ENCODE peak calls at places on chromosomes 13 and 19, in four cellular contexts. A is fibroblast of lung, E is A673, M is astrocyte. O is an unnamed sample.

GRCh38 chr19:31353826-31354225 is 4.6 kb upstream of the TSHZ3 start:
- DNase-seq in E (no peak), M (no peak), A (no peak), O (no peak)

GRCh38 chr13:55577082-55577846 is 1563.5 kb upstream of the PRR20A start:
- DNase-seq in E (no peak), A (no peak), M (no peak), O (no peak)

GRCh38 chr19:7554990-7555864 is 19.7 kb downstream of the PNPLA6 start:
- DNase-seq in A (no peak), M (no peak), E (peak), O (no peak)

GRCh38 chr13:102203718-102204117 is 198.1 kb downstream of the FGF14 start:
- DNase-seq in M (no peak), E (no peak), A (no peak), O (no peak)

GRCh38 chr13:110331362-110331761 is 24.3 kb downstream of the COL4A2 start:
- DNase-seq in M (peak), A (peak), E (no peak), O (no peak)

GRCh38 chr13:51674276-51674675 is 90.0 kb downstream of the WDFY2 start:
- DNase-seq in M (no peak), A (no peak), E (no peak), O (no peak)

GRCh38 chr19:8307400-8307964 is 676 bp downstream of the CD320 start:
- DNase-seq in M (no peak), E (no peak), A (no peak), O (no peak)

GRCh38 chr13:74306496-74306895 is 172.3 kb upstream of the KLF12 start:
- DNase-seq in M (peak), E (peak), A (peak), O (peak)

GRCh38 chr13:87536499-87536898 is 134.7 kb upstream of the SLITRK5 start:
- DNase-seq in E (no peak), M (peak), A (peak), O (no peak)

GRCh38 chr19:55132453-55133129 is 15.2 kb upstream of the PPP1R12C start:
- DNase-seq in M (no peak), E (no peak), A (no peak), O (no peak)

GRCh38 chr13:20567881-20568528 is 1.0 kb downstream of the IFT88 start:
- DNase-seq in E (no peak), A (no peak), M (no peak), O (no peak)

GRCh38 chr13:19083340-19083739 is 98.3 kb downstream of the TUBA3C start:
- DNase-seq in E (no peak), M (no peak), A (no peak), O (no peak)

GRCh38 chr13:93180376-93180966 is 46.1 kb upstream of the GPC6 start:
- DNase-seq in M (peak), A (peak), E (no peak), O (no peak)

GRCh38 chr13:41563501-41564001 is 106.2 kb downstream of the RGCC start:
- DNase-seq in M (peak), A (peak), E (peak), O (peak)

GRCh38 chr13:57970404-57970803 is 338.9 kb downstream of the PCDH17 start:
- DNase-seq in E (no peak), A (peak), M (peak), O (no peak)

GRCh38 chr19:31470952-31471351 is 121.7 kb upstream of the TSHZ3 start:
- DNase-seq in E (no peak), M (no peak), A (no peak), O (no peak)

GRCh38 chr13:99043700-99044300 is 65.9 kb upstream of the DOCK9 start:
- DNase-seq in M (peak), E (peak), A (peak), O (no peak)

GRCh38 chr13:76884571-76885202 is 1.5 kb downstream of the KCTD12 start:
- DNase-seq in E (peak), M (peak), A (peak), O (no peak)

GRCh38 chr19:6161271-6161850 is 25.9 kb downstream of the ACSBG2 start:
- DNase-seq in M (no peak), E (peak), A (no peak), O (peak)

GRCh38 chr19:35059799-35060091 is 18.2 kb downstream of the HPN start:
- DNase-seq in E (no peak), A (no peak), M (no peak), O (no peak)

GRCh38 chr19:41330946-41331678 is 21.1 kb downstream of the CCDC97 start:
- DNase-seq in E (no peak), A (no peak), M (no peak), O (no peak)

DNA sequence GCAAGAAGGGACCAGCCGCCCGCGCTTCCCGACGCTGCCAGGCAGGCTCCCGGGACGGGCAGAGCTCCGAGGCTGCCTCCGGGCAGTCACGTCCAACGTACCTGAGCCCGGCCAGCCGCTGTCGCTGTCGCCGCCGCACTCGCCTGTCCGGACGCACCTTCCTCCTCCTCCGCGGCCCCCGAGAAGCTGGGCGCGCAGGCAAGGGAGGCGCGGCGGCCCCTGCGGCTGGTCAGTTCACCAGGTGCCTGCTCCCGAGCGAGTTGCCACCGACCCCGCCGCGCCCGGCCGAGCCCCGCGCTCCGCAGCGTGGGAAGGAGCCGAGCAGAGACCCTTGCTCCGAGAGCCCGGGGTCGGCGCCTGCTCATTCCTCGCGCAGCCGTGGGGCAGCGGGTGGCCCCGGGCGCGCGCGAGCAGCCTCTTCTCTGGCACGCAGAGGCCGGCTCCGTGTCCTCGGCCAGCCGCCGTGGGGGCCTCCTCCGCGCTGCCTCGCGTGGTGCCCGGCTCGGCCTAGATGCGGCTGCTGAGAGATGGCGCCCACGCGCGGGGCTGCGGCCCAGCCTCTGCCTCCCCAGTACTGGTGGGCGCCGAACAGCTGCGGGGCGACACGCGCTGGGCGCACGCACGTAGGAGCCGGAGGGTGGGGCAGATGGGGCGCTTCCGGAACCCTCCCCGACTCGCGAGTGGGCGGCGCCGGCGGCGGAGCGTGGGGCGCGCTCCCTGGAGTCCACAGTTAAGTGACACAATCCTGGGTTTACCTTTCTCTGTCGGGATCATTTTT is 419.4 kb downstream of the UQCRFS1 start:
- DNase-seq in E (no peak), A (no peak), M (no peak), O (no peak)
- TF ChIP-seq EZH2 in E (no peak), A (no peak), M (no peak), O (no peak)

DNA sequence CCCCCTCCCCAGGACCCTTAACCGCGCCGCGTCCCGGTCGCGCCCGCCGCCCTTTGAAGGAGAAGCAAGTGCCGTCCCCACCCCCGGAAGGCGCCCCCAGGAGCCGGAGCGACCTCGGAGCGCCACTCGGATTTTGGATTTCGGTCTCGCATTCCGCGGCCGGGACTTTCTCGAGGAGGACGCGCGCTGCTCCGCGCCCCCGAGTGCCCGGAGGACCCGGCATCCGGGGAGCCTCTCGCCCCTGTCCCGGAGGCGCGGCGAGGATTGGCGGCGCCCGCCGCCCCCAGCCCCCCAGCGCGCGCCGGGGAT is 1.6 kb downstream of the MIDN start:
- DNase-seq in E (no peak), M (no peak), A (no peak), O (no peak)
- TF ChIP-seq EZH2 in E (no peak), M (no peak), A (no peak), O (no peak)

GRCh38 chr19:17778621-17779280 is 16.2 kb upstream of the B3GNT3 start:
- DNase-seq in E (no peak), A (no peak), M (no peak), O (no peak)

GRCh38 chr19:17777840-17778620 is 16.9 kb upstream of the B3GNT3 start:
- DNase-seq in E (peak), M (no peak), A (peak), O (no peak)

GRCh38 chr19:17775991-17776803 is 18.7 kb upstream of the B3GNT3 start:
- DNase-seq in M (no peak), E (no peak), A (no peak), O (no peak)

GRCh38 chr19:17780781-17781180 is 14.2 kb upstream of the B3GNT3 start:
- DNase-seq in E (no peak), A (no peak), M (no peak), O (no peak)

GRCh38 chr19:17779281-17779930 is 15.5 kb upstream of the B3GNT3 start:
- DNase-seq in E (peak), M (peak), A (peak), O (no peak)
- TF ChIP-seq EZH2 in E (no peak), M (no peak), A (no peak), O (no peak)

GRCh38 chr19:11694533-11695439 is 44.0 kb downstream of the ZNF823 start:
- DNase-seq in A (peak), M (peak), E (peak), O (peak)
- TF ChIP-seq EZH2 in A (no peak), M (no peak), E (no peak), O (no peak)

GRCh38 chr19:17680235-17680722 is 7.9 kb downstream of the UNC13A start:
- DNase-seq in A (peak), M (peak), E (peak), O (no peak)
- TF ChIP-seq EZH2 in A (no peak), M (no peak), E (no peak), O (no peak)

GRCh38 chr19:13408889-13409518 is 97.3 kb downstream of the CACNA1A start:
- DNase-seq in E (no peak), M (no peak), A (no peak), O (no peak)

GRCh38 chr19:13411899-13412298 is 94.4 kb downstream of the CACNA1A start:
- DNase-seq in E (no peak), A (no peak), M (no peak), O (no peak)

DNA sequence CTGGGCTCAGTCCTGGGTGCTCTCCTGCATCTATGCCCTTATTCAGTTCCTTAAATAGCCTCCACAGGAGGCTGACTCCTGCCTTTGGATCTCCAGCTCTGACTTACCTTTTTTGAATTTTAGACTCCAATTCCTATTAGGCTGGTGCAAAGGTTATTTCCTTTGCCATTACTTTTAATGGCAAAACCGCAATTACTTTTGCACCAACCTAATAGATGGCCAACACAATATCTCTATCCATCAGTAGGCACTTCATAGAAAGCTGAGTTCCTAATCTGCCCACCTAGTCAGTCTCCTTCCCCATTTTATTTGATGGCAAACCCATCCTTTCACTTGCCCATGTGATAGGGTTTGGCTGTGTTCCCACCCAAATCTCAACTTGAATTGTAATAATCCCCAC is 95.3 kb downstream of the CACNA1A start:
- DNase-seq in A (no peak), E (no peak), M (no peak), O (no peak)
- TF ChIP-seq EZH2 in A (no peak), E (no peak), M (no peak), O (no peak)

GRCh38 chr19:10027158-10027997 is 14.1 kb downstream of the RDH8 start:
- DNase-seq in M (peak), E (peak), A (peak), O (no peak)
- TF ChIP-seq EZH2 in M (no peak), E (no peak), A (no peak), O (no peak)

DNA sequence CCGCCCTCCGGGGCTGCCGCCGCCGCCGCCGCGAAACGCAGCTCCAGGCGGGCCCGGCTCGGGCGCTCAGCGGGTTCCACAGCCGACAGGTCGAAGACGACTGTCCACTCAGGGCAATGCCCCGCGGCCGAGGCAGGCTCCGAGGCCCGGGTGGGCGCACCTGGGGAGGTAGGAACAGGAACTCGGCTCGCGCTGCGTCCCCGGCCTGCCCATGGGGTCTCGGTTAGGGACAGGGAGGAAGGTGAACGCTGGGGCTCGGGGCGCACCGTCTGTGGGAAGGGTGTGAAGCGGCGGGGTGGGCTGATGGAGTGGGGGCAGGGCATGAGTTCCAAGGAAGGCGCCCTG is 26.8 kb downstream of the CERS1 start:
- DNase-seq in E (no peak), M (no peak), A (no peak), O (no peak)
- TF ChIP-seq EZH2 in E (no peak), M (no peak), A (no peak), O (no peak)

DNA sequence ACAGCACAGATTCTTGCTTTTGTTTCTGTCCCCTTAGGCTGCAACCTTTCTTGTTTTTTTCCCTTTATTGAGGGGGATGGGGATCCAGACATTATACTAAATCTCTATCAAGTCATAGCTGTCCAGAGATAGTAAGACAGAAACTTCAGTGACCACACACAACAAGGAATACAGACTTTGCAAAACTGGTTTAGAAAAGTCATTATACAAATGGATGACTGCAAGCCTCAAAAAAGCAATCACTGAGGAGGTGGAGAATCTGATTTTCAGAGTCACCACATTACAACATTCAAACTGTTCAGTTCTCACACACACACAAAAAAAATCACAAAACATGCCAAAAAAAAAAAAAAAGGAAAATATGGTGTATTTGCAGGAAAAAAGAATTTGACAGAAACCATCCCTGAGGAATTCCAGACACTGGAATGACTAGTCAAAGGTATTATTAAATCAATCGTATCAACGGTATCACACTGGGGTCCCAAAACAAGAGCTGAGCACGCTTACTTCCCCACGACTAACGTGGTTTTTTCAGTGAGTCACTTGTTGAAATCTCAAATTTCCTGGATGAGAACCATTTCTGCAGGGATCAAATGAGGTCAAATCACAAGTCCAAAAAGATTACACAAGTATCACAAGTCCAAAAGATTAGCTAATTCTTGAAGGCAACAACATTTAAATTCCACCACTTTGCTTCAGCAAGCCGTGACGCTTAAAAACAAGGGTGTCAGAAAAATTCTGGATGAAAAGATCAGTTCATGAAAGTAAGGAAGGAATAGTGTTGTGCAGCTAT is 41.2 kb downstream of the USP12 start:
- DNase-seq in M (peak), A (peak), E (no peak), O (no peak)
- TF ChIP-seq EZH2 in M (no peak), A (no peak), E (no peak), O (no peak)

GRCh38 chr13:80134360-80134759 is 206.6 kb downstream of the SPRY2 start:
- DNase-seq in M (no peak), A (no peak), E (no peak), O (no peak)

GRCh38 chr13:80137994-80138393 is 202.9 kb downstream of the SPRY2 start:
- DNase-seq in M (no peak), E (no peak), A (no peak), O (no peak)

GRCh38 chr13:80132741-80133601 is 208.0 kb downstream of the SPRY2 start:
- DNase-seq in A (peak), M (peak), E (peak), O (no peak)

GRCh38 chr13:80131204-80131603 is 209.7 kb downstream of the SPRY2 start:
- DNase-seq in E (peak), M (peak), A (peak), O (no peak)

GRCh38 chr13:80133631-80134083 is 207.3 kb downstream of the SPRY2 start:
- DNase-seq in M (no peak), E (no peak), A (no peak), O (no peak)
- TF ChIP-seq EZH2 in M (no peak), E (no peak), A (no peak), O (no peak)